ENCODE peak calls at places on chromosomes 2 and 18, in nine cellular contexts. X is fibroblast of mammary gland, C is AG10803, D is adrenal gland, T is cardiac fibroblast, Z is heart left ventricle, G is breast epithelium, R is hepatocyte, V is cardiac muscle cell. L is an unnamed sample.

GRCh38 chr2:241443486-241444223 is 64.7 kb downstream of the STK25 start:
- DNase-seq in X (peak), C (peak), D (peak), T (peak), Z (peak), G (no peak), R (no peak), V (no peak), L (no peak)

GRCh38 chr2:107584577-107584976 is 242.1 kb upstream of the RGPD4 start:
- DNase-seq in X (peak), C (peak), D (no peak), T (peak), Z (no peak), G (no peak), R (no peak), V (no peak), L (no peak)

GRCh38 chr2:120508581-120509041 is 162.7 kb downstream of the INHBB start:
- DNase-seq in X (no peak), C (no peak), D (no peak), T (peak), Z (no peak), G (no peak), R (no peak), V (no peak), L (no peak)

GRCh38 chr18:5770176-5770575 is 125.1 kb downstream of the TMEM200C start:
- DNase-seq in X (no peak), C (no peak), D (no peak), T (no peak), Z (no peak), G (no peak), R (no peak), V (peak), L (no peak)

GRCh38 chr18:41828137-41828536 is 126.9 kb upstream of the PIK3C3 start:
- DNase-seq in X (no peak), C (no peak), D (no peak), T (no peak), Z (no peak), G (no peak), R (no peak), V (no peak), L (no peak)

GRCh38 chr18:12234451-12235190 is 19.5 kb upstream of the CIDEA start:
- DNase-seq in X (no peak), C (no peak), D (no peak), T (no peak), Z (no peak), G (no peak), R (no peak), V (no peak), L (no peak)

GRCh38 chr2:166924967-166925366 is 36.7 kb downstream of the XIRP2 start:
- DNase-seq in X (no peak), C (no peak), D (no peak), T (no peak), Z (no peak), G (no peak), R (no peak), V (no peak), L (no peak)

GRCh38 chr2:37635359-37636208 is 35.9 kb downstream of the CDC42EP3 start:
- DNase-seq in X (peak), C (peak), D (no peak), T (peak), Z (no peak), G (no peak), R (peak), V (no peak), L (no peak)

GRCh38 chr18:37764526-37764925 is 198.9 kb upstream of the CELF4 start:
- DNase-seq in X (no peak), C (no peak), D (no peak), T (no peak), Z (no peak), G (no peak), R (no peak), V (no peak), L (no peak)

GRCh38 chr2:172102858-172103359 is at the start of gene DLX2:
- DNase-seq in X (peak), C (peak), D (peak), T (peak), Z (peak), G (no peak), R (peak), V (peak), L (peak)

GRCh38 chr2:24822049-24822706 is 29.0 kb downstream of the CENPO start:
- DNase-seq in X (no peak), C (no peak), D (no peak), T (no peak), Z (no peak), G (no peak), R (no peak), V (no peak), L (peak)

GRCh38 chr2:30026091-30027055 is 105.0 kb upstream of the ALK start:
- DNase-seq in X (peak), C (peak), D (peak), T (peak), Z (peak), G (peak), R (peak), V (peak), L (peak)

GRCh38 chr2:157593411-157593810 is 35.3 kb downstream of the ACVR1C start:
- DNase-seq in X (no peak), C (no peak), D (no peak), T (no peak), Z (no peak), G (no peak), R (no peak), V (no peak), L (no peak)

GRCh38 chr2:157592374-157592773 is 36.3 kb downstream of the ACVR1C start:
- DNase-seq in X (no peak), C (no peak), D (no peak), T (no peak), Z (no peak), G (no peak), R (no peak), V (no peak), L (no peak)

GRCh38 chr2:157587576-157587975 is 41.1 kb downstream of the ACVR1C start:
- DNase-seq in X (peak), C (no peak), D (no peak), T (no peak), Z (no peak), G (no peak), R (no peak), V (peak), L (no peak)

GRCh38 chr2:157596992-157597681 is 31.5 kb downstream of the ACVR1C start:
- DNase-seq in X (peak), C (peak), D (no peak), T (peak), Z (no peak), G (no peak), R (peak), V (peak), L (peak)

GRCh38 chr2:157592983-157593382 is 35.7 kb downstream of the ACVR1C start:
- DNase-seq in X (peak), C (peak), D (no peak), T (peak), Z (no peak), G (no peak), R (no peak), V (no peak), L (no peak)
- TF ChIP-seq CTCF in X (peak), C (peak), D (no peak), T (peak), Z (peak), G (no peak), R (peak), V (peak), L (no peak)

DNA sequence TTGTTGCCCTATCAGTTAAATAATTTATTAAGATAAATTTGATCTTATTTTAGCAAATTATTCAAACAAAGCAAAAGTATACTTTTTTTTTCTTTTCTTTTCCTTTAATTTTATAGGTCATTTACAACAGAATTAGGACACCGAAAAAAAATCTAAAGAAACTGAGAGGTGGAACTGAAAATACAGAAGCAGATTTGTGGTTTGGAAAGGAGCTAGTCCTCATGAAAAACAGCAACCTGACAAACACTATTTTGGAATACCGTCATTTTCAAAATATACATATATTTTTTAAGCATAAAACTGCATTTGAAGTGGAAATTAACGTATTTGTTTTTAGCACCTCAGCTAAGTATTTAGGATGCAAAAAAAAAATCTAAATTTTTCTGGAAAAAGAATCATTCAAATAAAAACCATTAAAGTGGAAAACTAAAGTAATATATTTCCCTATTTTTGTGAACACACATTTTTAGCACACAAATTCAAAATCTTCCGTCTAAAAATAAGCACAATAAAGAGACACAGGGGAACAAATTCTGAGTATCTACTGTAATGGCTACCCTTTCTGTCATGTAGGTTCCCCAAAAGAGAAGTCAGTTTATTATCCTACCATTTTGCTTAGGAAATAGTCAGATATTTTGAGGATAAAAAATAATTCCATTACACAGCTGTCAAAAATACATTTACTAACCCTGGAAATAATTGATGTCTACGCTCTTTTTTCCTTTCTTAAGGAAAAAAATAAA is 2.7 kb downstream of the CCDC88A start:
- DNase-seq in X (no peak), C (no peak), D (no peak), T (no peak), Z (no peak), G (no peak), R (no peak), V (no peak), L (no peak)
- H3K4me3 ChIP-seq in X (peak), C (peak), D (no peak), T (peak), Z (no peak), G (no peak), R (peak), V (peak), L (peak)

GRCh38 chr18:40157120-40157519 is 1797.9 kb upstream of the PIK3C3 start:
- DNase-seq in X (no peak), C (no peak), D (no peak), T (no peak), Z (no peak), G (no peak), R (no peak), V (no peak), L (no peak)

DNA sequence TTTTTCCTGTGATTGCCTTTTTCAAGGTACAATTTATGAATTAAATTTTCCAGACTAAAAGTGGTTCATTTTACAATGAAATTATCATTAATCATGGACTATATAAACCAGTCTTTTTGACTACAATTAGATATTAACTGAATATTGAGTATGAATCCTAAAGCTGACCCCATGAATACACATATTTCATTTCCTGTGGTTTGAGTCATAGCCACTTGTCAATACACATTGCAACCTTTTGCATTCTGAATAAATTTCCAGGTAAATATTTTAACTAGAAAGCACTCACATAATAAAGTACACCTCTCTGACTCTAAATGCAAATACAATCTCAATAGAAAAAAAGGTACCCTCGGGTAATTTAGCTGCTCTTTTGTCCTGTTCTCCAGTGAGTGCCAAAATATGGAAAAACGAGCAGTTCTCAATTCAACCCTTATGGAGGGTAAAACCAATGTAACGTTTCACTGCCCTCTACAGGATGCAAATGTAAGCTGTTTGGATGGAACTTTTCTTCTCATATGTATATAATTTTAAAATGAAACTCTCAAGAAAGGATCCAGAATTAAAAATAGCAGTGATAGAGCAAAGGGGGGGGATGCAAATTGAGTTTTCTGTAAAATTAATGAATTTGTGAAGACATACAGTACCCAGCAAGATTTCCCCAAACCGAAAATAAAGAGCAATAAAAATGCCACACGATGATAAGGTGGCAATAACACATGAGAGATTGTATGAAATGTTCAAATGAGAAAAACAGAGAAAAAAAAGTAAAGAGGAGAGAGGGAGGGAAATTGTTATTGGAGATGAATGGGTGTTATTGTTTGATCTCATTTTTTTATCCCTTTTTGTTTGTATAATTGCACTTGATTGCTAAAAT is 1795.7 kb upstream of the PIK3C3 start:
- DNase-seq in X (peak), C (peak), D (no peak), T (peak), Z (no peak), G (no peak), R (peak), V (peak), L (no peak)
- TF ChIP-seq CTCF in X (peak), C (peak), D (peak), T (peak), Z (peak), G (no peak), R (peak), V (peak), L (peak)

GRCh38 chr2:238290079-238290478 is 1.7 kb upstream of the PER2 start:
- DNase-seq in X (no peak), C (no peak), D (no peak), T (peak), Z (peak), G (peak), R (peak), V (peak), L (peak)
- H3K4me3 ChIP-seq in X (no peak), C (no peak), D (no peak), T (no peak), Z (no peak), G (no peak), R (no peak), V (no peak), L (peak)

GRCh38 chr2:43021791-43022500 is 204.5 kb downstream of the ZFP36L2 start:
- DNase-seq in X (no peak), C (no peak), D (no peak), T (no peak), Z (no peak), G (no peak), R (peak), V (no peak), L (peak)
- TF ChIP-seq CTCF in X (peak), C (peak), D (peak), T (peak), Z (no peak), G (no peak), R (peak), V (peak), L (peak)

GRCh38 chr2:148221926-148222325 is 201.0 kb downstream of the MBD5 start:
- DNase-seq in X (no peak), C (no peak), D (no peak), T (no peak), Z (no peak), G (no peak), R (no peak), V (no peak), L (no peak)
- H3K4me3 ChIP-seq in X (no peak), C (no peak), D (no peak), T (no peak), Z (no peak), G (no peak), R (no peak), V (no peak), L (peak)

DNA sequence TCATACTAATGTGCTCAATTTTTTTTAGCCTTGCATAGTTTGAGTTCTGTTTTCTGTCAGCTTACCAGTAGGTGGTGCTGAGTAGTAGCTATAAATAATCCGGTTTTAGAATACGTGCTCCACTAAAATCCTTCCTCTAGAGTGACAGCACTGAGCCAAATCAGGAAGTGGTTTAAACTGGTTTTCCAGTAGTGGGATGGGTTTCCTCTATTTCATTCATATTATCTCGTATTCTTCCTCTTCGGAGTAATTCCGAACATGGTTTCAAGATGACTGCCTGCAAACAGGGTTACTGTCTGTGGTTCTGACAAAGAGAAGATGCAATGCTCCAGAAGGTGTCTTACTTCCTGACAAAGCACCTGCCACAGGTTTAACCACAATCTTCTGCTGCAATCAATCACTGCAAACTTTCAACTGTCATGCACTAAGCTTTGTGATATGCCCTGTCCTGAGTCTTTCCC is 496.9 kb upstream of the VRK2 start:
- DNase-seq in X (peak), C (no peak), D (no peak), T (peak), Z (no peak), G (no peak), R (peak), V (peak), L (no peak)
- TF ChIP-seq CTCF in X (peak), C (peak), D (no peak), T (peak), Z (no peak), G (no peak), R (peak), V (no peak), L (peak)

L was measured in endodermal cell.